ENCODE peak calls at places on chromosomes 5 and 9, in seven cellular contexts. H, I, T, W, U, J and C are unnamed samples.

GRCh38 chr9:99354104-99354503 is 132.0 kb downstream of the SEC61B start:
- DNase-seq in U (peak), H (no peak), W (no peak), J (no peak), T (no peak), I (no peak), C (no peak)

GRCh38 chr9:114347675-114348074 is 18.0 kb downstream of the ORM2 start:
- DNase-seq in I (no peak), T (peak), U (no peak), H (no peak), J (no peak), W (no peak), C (no peak)

GRCh38 chr9:89553451-89554020 is 51.3 kb upstream of the GADD45G start:
- DNase-seq in I (no peak), W (no peak), J (no peak), H (no peak), T (no peak), U (no peak), C (no peak)

GRCh38 chr5:112346411-112347044 is 72.5 kb downstream of the EPB41L4A start:
- DNase-seq in W (no peak), T (no peak), H (no peak), U (no peak), I (no peak), J (no peak), C (no peak)

GRCh38 chr5:169801781-169802180 is 164.7 kb downstream of the DOCK2 start:
- DNase-seq in W (peak), T (no peak), U (peak), J (no peak), H (no peak), I (no peak), C (no peak)

GRCh38 chr5:41637424-41637823 is 127.0 kb upstream of the PLCXD3 start:
- DNase-seq in T (no peak), W (peak), H (no peak), I (peak), J (no peak), U (no peak), C (no peak)

GRCh38 chr5:75156585-75156984 is 80.1 kb downstream of the ANKRD31 start:
- DNase-seq in H (no peak), I (no peak), W (no peak), T (no peak), J (no peak), U (peak), C (no peak)

GRCh38 chr5:2840372-2840915 is 89.0 kb upstream of the IRX2 start:
- DNase-seq in I (no peak), J (no peak), W (no peak), T (no peak), H (no peak), U (no peak), C (no peak)

GRCh38 chr5:105506692-105507277 is 1944.2 kb upstream of the NUDT12 start:
- DNase-seq in T (no peak), U (peak), J (no peak), I (peak), W (no peak), H (no peak), C (no peak)

GRCh38 chr5:67257063-67257462 is 60.5 kb upstream of the CD180 start:
- DNase-seq in J (no peak), T (no peak), I (no peak), H (no peak), W (no peak), U (no peak), C (no peak)

GRCh38 chr5:34743878-34744277 is 87.8 kb downstream of the RAI14 start:
- DNase-seq in U (peak), I (no peak), J (no peak), T (no peak), H (no peak), W (peak), C (no peak)

GRCh38 chr9:127388037-127388855 is 8.7 kb upstream of the SLC2A8 start:
- DNase-seq in W (peak), U (peak), J (peak), I (no peak), H (no peak), T (no peak), C (no peak)

GRCh38 chr9:101582593-101582992 is 12.2 kb downstream of the PPP3R2 start:
- DNase-seq in I (no peak), T (no peak), J (no peak), H (no peak), U (peak), W (peak), C (no peak)

GRCh38 chr5:24363789-24364534 is 280.8 kb downstream of the CDH10 start:
- DNase-seq in U (no peak), W (no peak), T (no peak), I (no peak), H (no peak), J (no peak), C (no peak)

GRCh38 chr9:3768286-3768685 is 242.5 kb upstream of the RFX3 start:
- DNase-seq in W (peak), I (no peak), H (no peak), U (peak), J (no peak), T (no peak), C (no peak)

GRCh38 chr9:95085036-95085770 is 232.3 kb downstream of the FANCC start:
- DNase-seq in T (no peak), U (no peak), H (no peak), J (peak), W (no peak), I (no peak), C (no peak)

GRCh38 chr9:93119953-93120845 is 13.9 kb downstream of the NINJ1 start:
- DNase-seq in T (peak), J (peak), H (peak), W (peak), U (peak), I (no peak), C (no peak)

GRCh38 chr9:86503926-86504325 is 149.7 kb upstream of the TUT7 start:
- DNase-seq in T (no peak), J (no peak), I (no peak), H (no peak), W (no peak), U (no peak), C (no peak)

GRCh38 chr9:129939426-129939825 is 103.6 kb downstream of the FNBP1 start:
- DNase-seq in U (peak), H (no peak), I (no peak), J (no peak), T (no peak), W (peak), C (no peak)
- TF ChIP-seq CTCF in U (no peak), H (no peak), I (no peak), J (no peak), T (no peak), W (no peak), C (no peak)

GRCh38 chr9:129102095-129102525 is 8.5 kb downstream of the CRAT start:
- DNase-seq in J (no peak), W (no peak), T (peak), H (no peak), I (no peak), U (no peak), C (no peak)

GRCh38 chr9:129104051-129104450 is 6.5 kb downstream of the CRAT start:
- DNase-seq in H (no peak), T (no peak), U (no peak), J (no peak), W (no peak), I (no peak), C (no peak)

GRCh38 chr9:129101279-129101678 is 9.3 kb downstream of the CRAT start:
- DNase-seq in T (no peak), J (no peak), W (no peak), U (no peak), I (no peak), H (no peak), C (no peak)

GRCh38 chr9:129103595-129103965 is 7.0 kb downstream of the CRAT start:
- DNase-seq in T (no peak), W (no peak), J (no peak), H (no peak), U (no peak), I (no peak), C (no peak)

DNA sequence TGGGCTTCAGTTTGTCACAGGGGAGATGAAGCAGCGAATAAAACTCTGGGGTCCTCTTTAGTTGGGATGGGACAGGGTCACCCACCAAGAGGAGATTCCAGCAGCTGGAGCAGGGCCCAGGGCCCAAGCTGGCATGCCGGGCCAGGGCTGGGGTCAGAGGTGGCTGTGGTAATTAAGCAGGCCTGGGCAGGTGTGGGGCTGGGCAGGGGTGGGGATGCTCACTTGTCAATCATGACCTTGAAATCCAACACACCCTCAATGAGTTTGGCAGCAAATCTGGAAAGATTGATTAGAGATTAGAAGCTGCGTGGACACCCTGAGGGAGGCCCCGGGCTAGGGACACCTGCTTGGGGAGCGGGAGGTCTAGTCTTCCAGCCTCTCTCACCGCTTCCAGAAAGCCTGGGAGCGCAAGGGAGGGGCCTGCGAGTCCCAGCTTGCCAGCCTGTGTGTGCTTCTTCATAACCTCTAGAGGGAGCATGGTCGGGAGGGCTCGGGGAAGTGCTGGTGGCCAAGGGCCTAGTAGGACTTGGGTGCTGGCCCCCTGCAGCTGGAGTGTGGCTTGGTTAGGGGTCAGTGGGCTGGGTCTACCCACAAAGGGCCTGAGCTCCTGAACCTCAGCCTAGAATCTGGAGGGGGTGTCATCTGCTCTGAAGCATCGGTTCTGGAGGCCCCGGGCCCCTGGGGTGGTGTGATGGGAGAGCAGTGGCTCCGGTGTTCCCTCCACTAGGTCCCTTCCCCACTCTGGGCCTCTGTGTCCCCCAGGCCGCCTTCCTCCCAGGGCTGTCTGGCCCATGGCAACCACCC is 7.6 kb downstream of the CRAT start:
- DNase-seq in T (no peak), I (peak), W (peak), U (peak), H (no peak), J (no peak), C (no peak)
- TF ChIP-seq CTCF in T (peak), I (peak), W (peak), U (peak), H (no peak), J (peak), C (peak)

GRCh38 chr5:137751869-137752491 is 2.2 kb downstream of the HNRNPA0 start:
- DNase-seq in U (peak), H (no peak), J (no peak), T (no peak), W (peak), I (peak), C (no peak)
- TF ChIP-seq CTCF in U (peak), H (peak), J (peak), T (peak), W (peak), I (peak), C (peak)

DNA sequence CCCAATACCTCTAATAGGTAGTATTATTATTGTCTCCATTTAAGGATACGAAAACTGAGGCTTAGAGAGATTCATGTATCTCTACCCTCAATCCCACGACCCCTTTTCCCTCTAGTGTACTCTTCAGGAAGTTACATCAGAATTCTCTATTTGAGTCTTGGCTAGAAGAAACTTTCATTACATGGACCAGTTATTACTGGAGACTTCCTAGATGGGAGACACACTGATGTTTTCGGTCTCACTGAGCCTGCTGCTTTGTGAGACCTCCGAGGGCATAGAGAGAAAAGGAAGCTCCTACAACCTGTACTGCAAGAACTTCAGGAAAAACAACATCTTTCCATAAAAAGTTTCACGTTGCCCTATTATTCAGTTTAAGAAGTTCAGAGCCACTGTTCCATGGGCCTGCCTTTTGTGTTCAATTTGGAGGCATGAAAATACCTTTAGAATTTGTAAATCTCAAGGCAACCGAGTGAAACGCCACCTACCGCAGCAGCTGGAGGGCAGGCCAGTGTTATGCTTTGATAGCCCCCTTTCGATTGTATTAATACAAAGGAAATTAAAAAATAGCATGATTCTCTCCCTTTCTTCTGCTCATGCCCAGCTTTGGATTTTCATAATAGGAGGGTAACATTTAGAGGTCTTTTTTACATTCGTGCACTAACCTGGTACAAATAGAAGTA is 223.3 kb downstream of the EBF1 start:
- DNase-seq in I (no peak), H (no peak), W (no peak), U (no peak), J (no peak), T (no peak), C (no peak)
- TF ChIP-seq CTCF in I (no peak), H (no peak), W (no peak), U (no peak), J (no peak), T (no peak), C (no peak)

DNA sequence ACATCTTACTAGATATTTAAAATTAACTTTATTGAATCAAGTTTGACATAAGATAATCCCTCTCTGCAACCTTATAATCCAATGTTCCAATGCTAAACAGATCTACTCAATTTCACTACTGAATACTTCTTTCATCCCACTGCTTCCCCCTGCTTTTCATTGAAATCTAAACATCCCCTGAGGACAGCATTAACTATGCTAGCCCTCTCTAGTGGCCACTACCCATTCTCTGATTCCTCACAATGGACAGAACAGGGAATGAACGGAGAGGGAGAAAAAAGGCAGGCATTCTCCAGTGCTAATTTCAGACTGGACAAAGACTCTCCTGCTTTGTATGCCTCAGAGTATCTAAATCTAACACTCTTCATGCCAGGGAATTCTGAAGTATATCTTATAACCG is 54.3 kb upstream of the RGS7BP start:
- DNase-seq in W (no peak), H (no peak), U (no peak), I (no peak), T (no peak), J (no peak), C (no peak)
- TF ChIP-seq CTCF in W (no peak), H (no peak), U (no peak), I (no peak), T (no peak), J (no peak), C (peak)

GRCh38 chr9:131349522-131349880 is 44.4 kb upstream of the PRRC2B start:
- DNase-seq in J (no peak), T (no peak), I (no peak), H (no peak), W (no peak), U (no peak), C (no peak)

GRCh38 chr9:131347376-131348020 is 46.4 kb upstream of the PRRC2B start:
- DNase-seq in U (no peak), H (no peak), W (no peak), J (peak), I (no peak), T (no peak), C (no peak)

GRCh38 chr9:131346559-131346958 is 47.3 kb upstream of the PRRC2B start:
- DNase-seq in J (no peak), W (no peak), H (no peak), T (no peak), I (no peak), U (no peak), C (no peak)

GRCh38 chr9:131349881-131350563 is 43.9 kb upstream of the PRRC2B start:
- DNase-seq in T (peak), J (peak), W (peak), U (peak), H (peak), I (peak), C (peak)

DNA sequence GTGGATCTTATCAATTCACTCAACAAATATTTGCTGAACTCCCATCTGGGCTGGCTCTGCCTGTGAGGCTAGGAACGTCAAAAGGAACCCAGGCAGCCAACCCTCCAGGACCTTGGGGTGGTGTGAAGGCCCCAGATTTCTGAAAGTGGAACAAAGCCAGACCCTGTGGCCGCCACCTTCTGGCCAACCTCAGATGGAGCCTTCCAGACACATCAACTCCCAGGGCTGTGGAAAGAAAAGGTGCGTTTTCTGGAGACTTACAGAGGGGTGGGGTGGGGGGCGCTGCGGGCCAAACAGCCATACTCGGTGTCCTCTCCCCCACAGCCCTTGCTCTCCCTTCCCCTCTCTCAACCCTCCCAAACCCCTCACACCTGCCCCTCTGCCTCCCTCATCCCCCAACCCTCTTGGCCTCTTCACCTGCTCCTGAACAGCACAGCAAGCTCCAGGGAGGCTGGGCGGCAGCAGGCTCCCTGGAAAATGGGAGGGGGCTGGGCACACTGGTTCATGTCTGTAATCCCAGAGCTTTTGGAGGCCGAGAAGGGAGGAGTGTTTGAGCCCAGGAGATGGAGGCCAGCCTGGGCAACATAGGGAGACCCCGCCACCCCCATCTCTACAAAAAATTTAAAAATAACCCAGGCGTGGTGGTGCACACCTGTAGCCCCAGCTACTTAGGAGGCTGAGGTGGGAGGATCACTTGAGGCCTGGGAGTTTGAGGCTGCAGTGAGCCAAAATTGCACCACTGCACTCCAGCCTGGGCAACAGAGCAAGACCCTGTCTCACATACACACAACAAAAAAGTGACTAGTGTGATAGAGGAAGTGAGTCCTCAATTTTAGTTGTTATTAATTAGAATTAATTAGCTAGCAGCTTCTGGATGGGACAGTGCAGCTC is 45.0 kb upstream of the PRRC2B start:
- DNase-seq in T (no peak), H (no peak), I (no peak), W (no peak), U (peak), J (peak), C (no peak)
- TF ChIP-seq CTCF in T (no peak), H (no peak), I (no peak), W (peak), U (no peak), J (no peak), C (peak)

GRCh38 chr5:126366199-126366560 is 57.0 kb upstream of the GRAMD2B start:
- DNase-seq in W (no peak), H (no peak), U (no peak), I (no peak), J (no peak), T (no peak), C (no peak)

GRCh38 chr5:126365446-126366198 is 57.6 kb upstream of the GRAMD2B start:
- DNase-seq in H (no peak), U (no peak), I (no peak), J (no peak), T (no peak), W (no peak), C (no peak)

GRCh38 chr5:126360467-126360866 is 62.7 kb upstream of the GRAMD2B start:
- DNase-seq in T (no peak), J (no peak), H (no peak), W (no peak), U (no peak), I (no peak), C (no peak)

GRCh38 chr5:126363658-126364057 is 59.6 kb upstream of the GRAMD2B start:
- DNase-seq in U (peak), T (no peak), I (no peak), J (no peak), W (no peak), H (no peak), C (no peak)

GRCh38 chr5:126364206-126364902 is 58.9 kb upstream of the GRAMD2B start:
- DNase-seq in U (no peak), H (no peak), W (no peak), I (no peak), J (no peak), T (no peak), C (no peak)
- TF ChIP-seq CTCF in U (no peak), H (no peak), W (no peak), I (no peak), J (no peak), T (no peak), C (no peak)